ENCODE peak calls at places on chromosomes 12 and 14, in ten cellular contexts. A is DMS153; K is foreskin keratinocyte; G is fibroblast of mammary gland; U is activated T-helper 9 cell treated with anti-CD3 and anti-CD28 coated beads, Interleukin-2, amount 50 U/mL, for 16 hours; E is epithelial cell of esophagus; T is A549; D is fibroblast of the aortic adventitia; W is upper lobe of right lung; J is stimulated activated CD4-positive, alpha-beta T cell treated with anti-CD3 and anti-CD28 coated beads, Interleukin-1b, Interleukin-23, amount 100 ng/mL, for 24 hours. R is an unnamed sample.

GRCh38 chr14:104731249-104731924 is 7.4 kb downstream of the ADSS1 start:
- DNase-seq in W (no peak), T (peak), G (no peak), E (no peak), A (no peak), J (no peak), U (no peak), D (no peak), K (no peak), R (no peak)

GRCh38 chr12:69099201-69099837 is 140.1 kb upstream of the CPSF6 start:
- DNase-seq in J (no peak), D (peak), U (no peak), T (no peak), E (no peak), A (no peak), W (no peak), K (no peak), G (no peak), R (no peak)

GRCh38 chr12:55658635-55659391 is 22.1 kb downstream of the OR10P1 start:
- DNase-seq in E (peak), G (peak), J (no peak), A (no peak), W (no peak), U (no peak), D (peak), K (no peak), T (no peak), R (no peak)

GRCh38 chr12:119307747-119308146 is 26.8 kb upstream of the CCDC60 start:
- DNase-seq in E (no peak), W (no peak), K (no peak), D (no peak), G (no peak), J (no peak), T (no peak), A (no peak), U (no peak), R (no peak)

GRCh38 chr12:28189774-28190320 is 409 bp upstream of the CCDC91 start:
- DNase-seq in E (no peak), K (no peak), U (no peak), D (no peak), A (no peak), G (no peak), J (no peak), W (no peak), T (no peak), R (no peak)

GRCh38 chr12:123815968-123816367 is 53.9 kb downstream of the DNAH10 start:
- DNase-seq in A (no peak), K (no peak), U (no peak), E (no peak), J (no peak), D (no peak), G (no peak), T (no peak), W (no peak), R (no peak)

GRCh38 chr12:18454330-18454729 is 193.0 kb downstream of the PIK3C2G start:
- DNase-seq in W (no peak), U (no peak), J (no peak), K (no peak), D (no peak), G (no peak), T (no peak), E (no peak), A (no peak), R (no peak)

GRCh38 chr14:104926619-104927431 is 2.1 kb downstream of the PLD4 start:
- DNase-seq in G (no peak), K (no peak), J (no peak), E (no peak), A (no peak), U (no peak), W (no peak), D (no peak), T (no peak), R (no peak)

GRCh38 chr12:107277850-107278249 is 184.5 kb upstream of the CRY1 start:
- DNase-seq in J (no peak), W (no peak), E (peak), T (no peak), K (peak), U (no peak), A (no peak), D (peak), G (peak), R (no peak)

GRCh38 chr14:49908433-49908782 is 15.5 kb downstream of the ARF6 start:
- DNase-seq in U (no peak), J (no peak), K (peak), A (no peak), G (no peak), E (peak), D (no peak), T (no peak), W (no peak), R (no peak)

GRCh38 chr12:9049520-9050133 is 60.3 kb downstream of the KLRG1 start:
- DNase-seq in J (no peak), K (peak), A (no peak), E (peak), W (no peak), G (peak), U (no peak), T (peak), D (peak), R (no peak)

GRCh38 chr12:12776261-12776660 is 9.2 kb upstream of the APOLD1 start:
- DNase-seq in J (no peak), D (peak), E (peak), T (no peak), W (no peak), K (peak), G (no peak), A (peak), U (no peak), R (no peak)

GRCh38 chr12:110431957-110432587 is 18.1 kb downstream of the ARPC3 start:
- DNase-seq in W (peak), U (no peak), E (no peak), G (no peak), A (no peak), D (no peak), J (no peak), T (no peak), K (no peak), R (no peak)

GRCh38 chr12:99983721-99984258 is 946 bp downstream of the ANKS1B start:
- DNase-seq in J (no peak), D (peak), W (no peak), K (no peak), A (no peak), U (no peak), E (peak), G (no peak), T (peak), R (no peak)

GRCh38 chr12:108731105-108731865 is at the start of gene CORO1C:
- DNase-seq in A (peak), J (peak), E (peak), G (peak), K (peak), D (peak), W (peak), U (peak), T (peak), R (peak)

GRCh38 chr12:106152334-106152733 is 13.6 kb upstream of the NUAK1 start:
- DNase-seq in T (no peak), E (no peak), D (no peak), G (no peak), U (no peak), W (no peak), A (peak), J (no peak), K (no peak), R (no peak)